ENCODE peak calls at places on chromosomes 12 and 14, in six cellular contexts. C is H1, N is HepG2, Y is SK-N-SH, F is GM12878, G is K562. J is an unnamed sample.

GRCh38 chr12:108418162-108418561 is 79.1 kb upstream of the CMKLR1 start:
- DNase-seq in N (no peak), G (no peak), C (no peak), Y (no peak), F (no peak), J (no peak)

GRCh38 chr12:114404451-114405198 is 1.3 kb downstream of the TBX5 start:
- DNase-seq in F (no peak), C (no peak), G (no peak), Y (no peak), N (no peak), J (no peak)

GRCh38 chr12:65278576-65279386 is at the start of gene MSRB3:
- DNase-seq in G (peak), F (no peak), C (peak), Y (peak), N (peak), J (peak)

GRCh38 chr14:68819260-68819691 is 26.4 kb upstream of the ZFP36L1 start:
- DNase-seq in F (no peak), C (peak), Y (peak), N (no peak), G (peak), J (no peak)

GRCh38 chr14:94989946-94990345 is 167.4 kb downstream of the DICER1 start:
- DNase-seq in F (no peak), N (no peak), G (no peak), Y (no peak), C (no peak), J (no peak)

GRCh38 chr12:121812320-121812871 is 8.6 kb downstream of the SETD1B start:
- DNase-seq in F (no peak), Y (peak), N (no peak), G (peak), C (peak), J (no peak)

GRCh38 chr14:92217956-92218355 is 96.2 kb downstream of the CPSF2 start:
- DNase-seq in Y (no peak), G (no peak), C (no peak), F (no peak), N (no peak), J (no peak)

GRCh38 chr14:37903561-37904191 is 304.0 kb upstream of the SSTR1 start:
- DNase-seq in C (no peak), Y (peak), N (peak), G (peak), F (no peak), J (no peak)

GRCh38 chr12:31322651-31323248 is 3.2 kb downstream of the SINHCAF start:
- DNase-seq in N (no peak), Y (no peak), F (no peak), G (no peak), C (peak), J (no peak)

GRCh38 chr12:18468521-18469075 is 207.3 kb downstream of the PIK3C2G start:
- DNase-seq in Y (no peak), G (no peak), F (no peak), C (no peak), N (no peak), J (no peak)

GRCh38 chr12:48961331-48961730 is 4.0 kb upstream of the ARF3 start:
- DNase-seq in N (no peak), C (no peak), G (no peak), F (no peak), Y (no peak), J (no peak)

GRCh38 chr12:41981758-41982157 is 162.9 kb downstream of the GXYLT1 start:
- DNase-seq in F (no peak), G (no peak), Y (no peak), C (no peak), N (no peak), J (no peak)

GRCh38 chr14:64444984-64445845 is 20.1 kb upstream of the AKAP5 start:
- DNase-seq in C (no peak), N (no peak), F (peak), Y (peak), G (no peak), J (peak)

GRCh38 chr14:72544615-72545387 is 349.1 kb downstream of the DPF3 start:
- DNase-seq in C (peak), F (no peak), N (no peak), G (no peak), Y (no peak), J (no peak)

GRCh38 chr14:74574706-74575105 is 37.3 kb downstream of the LTBP2 start:
- DNase-seq in G (no peak), Y (no peak), N (no peak), F (no peak), C (no peak), J (no peak)

GRCh38 chr14:69017706-69018105 is 38.6 kb upstream of the ACTN1 start:
- DNase-seq in Y (no peak), N (no peak), F (no peak), C (no peak), G (peak), J (no peak)

GRCh38 chr12:50017047-50017446 is 8.2 kb downstream of the RACGAP1 start:
- DNase-seq in C (no peak), N (no peak), Y (no peak), G (no peak), F (no peak), J (no peak)

GRCh38 chr12:64824500-64825142 is at the start of gene TBC1D30:
- DNase-seq in N (no peak), F (no peak), Y (peak), G (no peak), C (peak), J (peak)

GRCh38 chr12:51083140-51083833 is at the start of gene CSRNP2:
- DNase-seq in C (peak), G (peak), N (peak), Y (peak), F (peak), J (peak)

GRCh38 chr12:51086933-51087332 is 3.5 kb upstream of the CSRNP2 start:
- DNase-seq in G (no peak), N (no peak), C (no peak), F (no peak), Y (no peak), J (no peak)

GRCh38 chr12:51090705-51091229 is 7.4 kb upstream of the CSRNP2 start:
- DNase-seq in C (no peak), Y (no peak), N (no peak), F (no peak), G (no peak), J (no peak)

GRCh38 chr12:51085757-51086156 is 2.4 kb upstream of the CSRNP2 start:
- DNase-seq in C (no peak), F (no peak), Y (no peak), N (no peak), G (no peak), J (no peak)

DNA sequence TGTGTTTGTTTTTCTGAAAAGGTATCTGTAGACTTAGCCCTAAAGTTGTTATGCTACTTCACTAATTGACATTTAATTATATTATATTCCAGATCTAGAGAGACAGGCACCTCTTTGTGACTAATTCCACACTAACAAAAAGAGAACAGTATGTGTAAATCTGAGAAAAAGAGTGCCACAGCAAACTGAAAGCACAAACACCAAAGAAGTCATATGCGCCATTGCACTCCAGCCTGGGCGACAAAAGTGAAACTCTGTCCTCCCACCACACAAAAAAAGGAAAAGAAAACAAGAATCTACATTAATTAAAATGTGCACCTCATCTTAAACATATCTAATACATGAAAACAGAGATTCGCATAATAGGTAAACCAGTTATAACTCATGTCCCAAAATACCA is 4.4 kb upstream of the CSRNP2 start:
- DNase-seq in F (peak), G (no peak), N (no peak), Y (no peak), C (no peak), J (no peak)
- TF ChIP-seq TAF1 in F (no peak), G (no peak), N (no peak), Y (no peak), C (no peak), J (no peak)

DNA sequence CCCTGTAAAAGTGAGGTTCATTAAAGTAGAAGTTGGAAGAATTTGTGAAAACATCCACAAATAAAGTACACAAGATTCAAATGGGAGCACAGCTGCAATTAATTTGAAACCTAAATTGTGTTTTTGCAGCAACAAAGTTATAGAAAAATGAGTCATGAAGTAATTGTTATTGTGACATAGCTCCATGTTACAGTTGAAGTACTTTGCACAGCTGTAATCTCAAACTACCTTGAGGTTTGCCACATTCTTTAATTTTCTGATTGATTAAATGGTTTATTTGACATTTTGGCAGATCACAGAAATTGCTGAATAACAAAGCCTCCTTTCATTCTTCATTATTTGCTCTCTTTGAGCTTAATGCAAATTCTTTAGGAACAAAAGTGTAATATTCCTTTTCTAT is 111.3 kb downstream of the RMST start:
- DNase-seq in G (no peak), N (no peak), F (no peak), Y (no peak), C (no peak), J (no peak)
- TF ChIP-seq TAF1 in G (no peak), N (no peak), F (no peak), Y (no peak), C (no peak), J (no peak)

GRCh38 chr12:52216107-52216506 is 16.9 kb upstream of the KRT7 start:
- DNase-seq in G (no peak), Y (no peak), F (no peak), N (no peak), C (no peak), J (no peak)
- TF ChIP-seq TAF1 in G (no peak), Y (no peak), F (no peak), N (no peak), C (no peak), J (no peak)

GRCh38 chr12:3553681-3554546 is 62.9 kb downstream of the PRMT8 start:
- DNase-seq in G (no peak), Y (peak), F (no peak), N (no peak), C (no peak), J (no peak)

GRCh38 chr12:3551976-3552725 is 61.1 kb downstream of the PRMT8 start:
- DNase-seq in C (peak), F (no peak), G (no peak), Y (no peak), N (no peak), J (no peak)

GRCh38 chr12:3552726-3553045 is 61.7 kb downstream of the PRMT8 start:
- DNase-seq in G (no peak), C (no peak), Y (no peak), F (no peak), N (no peak), J (no peak)

GRCh38 chr12:3554547-3555115 is 63.6 kb downstream of the PRMT8 start:
- DNase-seq in N (no peak), Y (no peak), C (no peak), F (no peak), G (no peak), J (no peak)

DNA sequence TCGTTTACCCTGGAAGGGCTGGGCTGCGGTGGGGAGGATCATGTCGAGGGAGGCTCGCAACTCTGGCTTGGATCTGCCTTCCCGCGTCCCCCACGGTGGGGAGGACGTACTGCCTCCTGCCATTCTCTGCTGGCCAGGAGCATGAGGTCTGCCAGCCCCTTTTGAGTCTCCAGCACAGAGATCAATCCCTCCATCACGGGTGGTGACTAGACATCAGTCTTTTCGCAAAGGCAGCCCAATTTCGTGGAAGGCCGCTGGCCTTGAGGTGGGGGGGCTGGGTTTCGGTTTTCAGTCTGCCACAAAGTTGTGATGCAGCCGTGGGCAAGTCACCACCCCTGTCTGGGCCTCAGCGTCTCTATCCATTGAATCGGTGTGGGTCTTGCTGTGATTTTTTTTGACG is 62.2 kb downstream of the PRMT8 start:
- DNase-seq in G (no peak), N (no peak), F (no peak), Y (no peak), C (no peak), J (no peak)
- TF ChIP-seq TAF1 in G (no peak), N (no peak), F (no peak), Y (no peak), C (no peak), J (no peak)

DNA sequence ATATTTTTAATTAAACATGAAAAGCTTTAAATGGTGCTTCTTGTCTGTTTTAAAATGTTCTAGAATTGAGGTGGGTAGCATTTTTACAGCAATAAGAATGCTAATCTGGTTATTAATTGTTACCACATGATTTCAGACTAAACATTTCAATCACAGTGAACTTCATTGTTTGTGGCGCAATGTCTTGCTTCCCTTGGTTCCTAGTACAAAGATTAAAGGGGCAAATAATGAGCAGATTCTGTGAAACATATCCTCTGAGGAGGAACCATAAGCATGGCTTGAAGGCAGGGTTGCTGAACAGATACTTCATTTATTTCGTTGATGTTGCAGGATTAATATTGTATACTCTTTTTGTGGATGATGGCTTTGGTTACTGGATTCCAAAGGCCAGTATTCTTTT is 162.1 kb downstream of the FUT8 start:
- DNase-seq in N (peak), C (no peak), F (no peak), Y (no peak), G (no peak), J (no peak)
- TF ChIP-seq TAF1 in N (no peak), C (no peak), F (no peak), Y (no peak), G (no peak), J (no peak)

DNA sequence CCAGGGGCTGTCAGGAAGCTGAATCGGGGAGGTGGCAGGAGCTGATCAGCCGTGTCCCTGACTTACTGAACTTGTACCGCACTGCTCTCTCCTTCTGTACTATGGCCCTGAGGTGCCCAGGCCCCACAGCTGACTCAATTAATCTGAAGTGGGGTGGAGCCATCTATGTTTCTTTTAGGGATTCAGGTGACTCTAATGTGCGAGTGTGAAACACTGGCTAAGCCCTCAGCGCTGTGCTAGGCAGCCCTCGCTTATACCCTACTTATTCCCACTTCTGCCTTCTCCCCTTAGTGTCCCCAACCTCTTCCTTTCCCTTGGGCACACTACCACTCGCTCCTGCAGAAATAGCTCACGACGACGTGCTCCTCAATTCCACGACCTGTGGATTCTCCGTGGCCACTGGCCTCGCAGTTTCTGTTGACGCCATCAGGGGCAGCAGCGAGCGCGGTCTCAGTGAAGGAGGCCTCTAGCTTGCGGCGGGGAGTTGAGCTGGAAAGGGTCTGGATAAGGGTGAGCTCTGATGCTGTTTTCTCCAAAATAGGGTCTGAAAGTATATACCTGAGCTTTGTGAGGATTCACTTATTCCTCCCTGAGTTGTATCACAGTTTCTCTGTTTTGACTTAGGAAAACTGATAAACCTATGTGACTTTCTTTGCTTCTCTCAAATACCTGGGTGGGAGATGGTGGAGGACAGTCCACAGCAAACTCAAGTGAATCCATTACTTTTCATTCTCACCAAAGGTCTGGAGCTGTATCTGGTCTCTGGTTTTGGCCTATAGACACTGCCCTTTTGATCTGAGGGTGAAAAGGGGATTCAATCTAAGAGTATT is 167.6 kb downstream of the SLC41A2 start:
- DNase-seq in Y (peak), F (peak), G (peak), C (peak), N (peak), J (no peak)
- TF ChIP-seq TAF1 in Y (no peak), F (no peak), G (no peak), C (no peak), N (no peak), J (no peak)

GRCh38 chr12:15662303-15662980 is 126.7 kb downstream of the EPS8 start:
- DNase-seq in G (no peak), Y (no peak), C (no peak), N (no peak), F (no peak), J (no peak)
- TF ChIP-seq TAF1 in G (no peak), Y (no peak), C (no peak), N (no peak), F (no peak), J (no peak)

J was measured in GM12891.